ENCODE peak calls at places on chromosomes 4 and X, in eight cellular contexts. I is GM04504; F is stimulated activated CD4-positive, alpha-beta T cell treated with anti-CD3 and anti-CD28 coated beads, Interleukin-2, amount 100 ng/mL, for 4 hours; S is ELR; O is activated CD4-positive, alpha-beta memory T cell treated with anti-CD3 and anti-CD28 coated beads, Interleukin-2, amount 10 ng/mL, durations not matched to agents 7 days and 5 days; U is naive B cell; A is activated CD4-positive, alpha-beta T cell treated with anti-CD3 and anti-CD28 coated beads for 4 hours; B is GM03348. Q is an unnamed sample.

GRCh38 chr4:88690355-88690754 is 7.3 kb downstream of the NAP1L5 start:
- DNase-seq in I (no peak), F (no peak), S (peak), O (no peak), U (no peak), A (no peak), B (peak), Q (no peak)

GRCh38 chr4:176153124-176153523 is 42.3 kb downstream of the SPATA4 start:
- DNase-seq in I (no peak), F (no peak), S (no peak), O (no peak), U (no peak), A (no peak), B (no peak), Q (no peak)

GRCh38 chr4:85928775-85929585 is 430.9 kb downstream of the MAPK10 start:
- DNase-seq in I (no peak), F (no peak), S (peak), O (no peak), U (peak), A (no peak), B (peak), Q (no peak)

GRCh38 chr4:109989044-109989443 is 76.4 kb downstream of the EGF start:
- DNase-seq in I (no peak), F (no peak), S (peak), O (no peak), U (no peak), A (no peak), B (no peak), Q (no peak)

GRCh38 chr4:102647117-102647516 is 113.7 kb downstream of the MANBA start:
- DNase-seq in I (no peak), F (no peak), S (no peak), O (no peak), U (no peak), A (no peak), B (no peak), Q (no peak)

GRCh38 chr4:152115794-152116193 is 355.0 kb upstream of the GATB start:
- DNase-seq in I (no peak), F (no peak), S (no peak), O (peak), U (no peak), A (peak), B (no peak), Q (no peak)

GRCh38 chr4:107951551-107951950 is 20.2 kb downstream of the CYP2U1 start:
- DNase-seq in I (peak), F (no peak), S (peak), O (no peak), U (no peak), A (no peak), B (peak), Q (no peak)

GRCh38 chrX:38166478-38167083 is 54.1 kb downstream of the SRPX start:
- DNase-seq in I (no peak), F (peak), S (peak), O (no peak), U (peak), A (peak), B (peak), Q (peak)

GRCh38 chr4:155906554-155907247 is 3.2 kb downstream of the TDO2 start:
- DNase-seq in I (peak), F (no peak), S (peak), O (no peak), U (no peak), A (no peak), B (peak), Q (no peak)

GRCh38 chr4:65668201-65669007 is 1.9 kb downstream of the EPHA5 start:
- DNase-seq in I (no peak), F (no peak), S (peak), O (no peak), U (no peak), A (no peak), B (peak), Q (no peak)

GRCh38 chr4:96677499-96677898 is 837.6 kb downstream of the PDHA2 start:
- DNase-seq in I (no peak), F (no peak), S (no peak), O (no peak), U (no peak), A (no peak), B (no peak), Q (no peak)

GRCh38 chr4:134308910-134309309 is 107.3 kb upstream of the PABPC4L start:
- DNase-seq in I (no peak), F (no peak), S (no peak), O (no peak), U (no peak), A (no peak), B (no peak), Q (no peak)

GRCh38 chr4:59553739-59554126 is 1646.4 kb upstream of the ADGRL3 start:
- DNase-seq in I (peak), F (no peak), S (peak), O (no peak), U (no peak), A (no peak), B (peak), Q (no peak)

GRCh38 chr4:126777649-126778048 is 855.1 kb upstream of the INTU start:
- DNase-seq in I (peak), F (no peak), S (peak), O (no peak), U (no peak), A (no peak), B (peak), Q (no peak)

GRCh38 chrX:125757794-125758564 is 408.1 kb downstream of the DCAF12L2 start:
- DNase-seq in I (no peak), F (no peak), S (no peak), O (no peak), U (no peak), A (no peak), B (no peak), Q (no peak)

Q was measured in activated T-cell treated with anti-CD3 and anti-CD28 coated beads for 4 hours.